ENCODE peak calls at places on chromosomes 7 and 10, in six cellular contexts. G is MM.1S; B is cardiac muscle cell; D is CD4-positive, CD25-positive, alpha-beta regulatory T cell; U is GM23248; P is right lobe of liver. L is an unnamed sample. For H3K4me1 and H3K9me3, the result is how much of the 10 kb centered on the place peaks cover.

GRCh38 chr7:111029574-111030357 is 61.2 kb upstream of the LRRN3 start:
- DNase-seq in G (peak), B (peak), D (peak), U (peak), P (no peak), L (peak)

GRCh38 chr10:31687545-31688482 is 240.8 kb downstream of the ARHGAP12 start:
- DNase-seq in G (no peak), B (no peak), D (peak), U (peak), P (no peak), L (no peak)

GRCh38 chr10:30980951-30981616 is 50.6 kb downstream of the ZNF438 start:
- DNase-seq in G (no peak), B (peak), D (no peak), U (peak), P (peak), L (peak)

GRCh38 chr7:42244828-42245227 is 7.8 kb upstream of the GLI3 start:
- DNase-seq in G (no peak), B (peak), D (no peak), U (peak), P (no peak), L (no peak)

GRCh38 chr7:17022915-17023314 is 141.1 kb upstream of the AGR3 start:
- DNase-seq in G (no peak), B (no peak), D (peak), U (no peak), P (no peak), L (no peak)

GRCh38 chr10:113947138-113948011 is 92.9 kb downstream of the NHLRC2 start:
- DNase-seq in G (peak), B (no peak), D (no peak), U (no peak), P (no peak), L (peak)

GRCh38 chr10:103715430-103715829 is 139.9 kb downstream of the SH3PXD2A start:
- DNase-seq in G (no peak), B (peak), D (no peak), U (peak), P (no peak), L (no peak)

GRCh38 chr10:85225311-85225710 is 896.9 kb downstream of the CCSER2 start:
- DNase-seq in G (no peak), B (no peak), D (no peak), U (no peak), P (no peak), L (no peak)

GRCh38 chr7:134622303-134622995 is 24.2 kb upstream of the BPGM start:
- DNase-seq in G (no peak), B (no peak), D (no peak), U (no peak), P (no peak), L (no peak)

GRCh38 chr7:50502001-50502684 is 52.0 kb upstream of the FIGNL1 start:
- DNase-seq in G (no peak), B (peak), D (no peak), U (peak), P (peak), L (peak)

GRCh38 chr7:146090023-146090645 is 26.5 kb upstream of the CNTNAP2 start:
- DNase-seq in G (peak), B (peak), D (peak), U (peak), P (no peak), L (no peak)

GRCh38 chr10:28575852-28576251 is 42.9 kb downstream of the WAC start:
- DNase-seq in G (no peak), B (no peak), D (no peak), U (no peak), P (no peak), L (no peak)

GRCh38 chr7:41699532-41699931 is 3.4 kb downstream of the INHBA start:
- DNase-seq in G (no peak), B (peak), D (no peak), U (peak), P (no peak), L (no peak)

GRCh38 chr10:97422921-97423420 is 3.0 kb upstream of the PGAM1 start:
- DNase-seq in G (no peak), B (peak), D (no peak), U (peak), P (no peak), L (no peak)

GRCh38 chr7:78326870-78327269 is 528.3 kb downstream of the PHTF2 start:
- DNase-seq in G (no peak), B (peak), D (no peak), U (peak), P (no peak), L (no peak)

DNA sequence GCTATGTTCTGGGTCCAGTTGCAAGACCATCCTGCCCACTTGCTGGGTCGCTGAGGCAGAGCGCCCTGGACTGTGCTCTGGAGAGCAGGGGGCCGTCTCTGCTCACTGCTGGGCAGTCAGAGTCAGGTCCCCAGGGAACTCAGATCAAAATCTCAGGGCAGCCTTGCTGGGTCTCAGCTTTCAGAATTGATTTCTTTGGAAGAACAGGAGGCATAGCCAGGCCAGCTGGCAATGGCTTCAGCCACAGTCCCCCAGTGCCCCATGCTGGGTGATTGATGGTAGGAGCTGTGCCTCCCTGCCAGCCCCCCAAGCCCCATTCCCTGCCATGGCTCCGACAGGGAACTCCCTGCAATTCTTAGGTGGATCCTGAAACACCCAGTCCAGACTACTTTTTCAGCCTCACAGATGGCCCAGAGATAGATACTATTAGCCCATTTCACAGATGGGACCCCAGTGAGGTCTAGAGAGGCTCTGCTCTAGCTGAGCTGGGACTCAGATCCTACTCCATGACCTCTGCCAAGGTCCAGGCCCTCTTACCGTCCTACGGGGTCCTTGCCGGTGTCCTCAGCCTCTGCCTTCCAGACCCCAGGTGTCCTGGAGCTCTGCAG is 470 bp downstream of the MMRN2 start:
- DNase-seq in G (no peak), B (no peak), D (no peak), U (no peak), P (peak), L (no peak)
- H3K4me1 ChIP-seq in G (under half), B (under half), D (under half), U (under half), P (under half), L (under half)

DNA sequence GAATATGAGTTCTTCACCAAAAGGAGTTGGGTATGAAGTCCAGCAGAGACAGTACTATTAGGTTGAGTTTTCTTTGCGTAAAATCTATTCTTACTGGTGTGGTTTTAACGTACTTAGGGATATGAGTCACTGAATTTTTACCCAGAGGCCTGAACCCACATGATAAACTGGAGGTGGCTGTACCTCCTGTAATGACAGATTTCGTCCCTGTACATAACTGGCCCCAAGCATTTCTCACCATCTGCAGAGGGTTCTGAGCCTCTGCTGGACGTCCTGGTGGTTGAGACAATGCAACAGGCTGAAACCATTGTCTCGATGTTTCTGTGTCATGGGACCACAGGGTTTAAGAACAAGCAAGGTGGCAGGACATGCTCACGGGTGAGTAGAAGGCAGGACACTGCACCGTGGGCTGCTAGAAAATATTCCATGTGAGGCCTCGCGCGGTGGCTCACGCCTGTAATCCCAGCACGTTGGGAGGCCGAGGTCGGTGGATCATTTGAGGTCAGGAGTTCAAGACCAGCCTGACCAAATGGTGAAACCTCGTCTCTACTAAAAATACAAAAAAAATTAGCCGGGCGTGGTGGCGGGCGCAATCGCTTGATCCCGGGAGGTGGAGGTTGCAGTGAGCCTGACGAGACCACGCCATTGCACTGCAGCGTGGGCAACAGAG is 233.9 kb downstream of the DNAJB6 start:
- DNase-seq in G (no peak), B (no peak), D (no peak), U (no peak), P (no peak), L (no peak)
- H3K9me3 ChIP-seq in G (under half), B (under half), D (under half), U (under half), P (under half), L (under half)

DNA sequence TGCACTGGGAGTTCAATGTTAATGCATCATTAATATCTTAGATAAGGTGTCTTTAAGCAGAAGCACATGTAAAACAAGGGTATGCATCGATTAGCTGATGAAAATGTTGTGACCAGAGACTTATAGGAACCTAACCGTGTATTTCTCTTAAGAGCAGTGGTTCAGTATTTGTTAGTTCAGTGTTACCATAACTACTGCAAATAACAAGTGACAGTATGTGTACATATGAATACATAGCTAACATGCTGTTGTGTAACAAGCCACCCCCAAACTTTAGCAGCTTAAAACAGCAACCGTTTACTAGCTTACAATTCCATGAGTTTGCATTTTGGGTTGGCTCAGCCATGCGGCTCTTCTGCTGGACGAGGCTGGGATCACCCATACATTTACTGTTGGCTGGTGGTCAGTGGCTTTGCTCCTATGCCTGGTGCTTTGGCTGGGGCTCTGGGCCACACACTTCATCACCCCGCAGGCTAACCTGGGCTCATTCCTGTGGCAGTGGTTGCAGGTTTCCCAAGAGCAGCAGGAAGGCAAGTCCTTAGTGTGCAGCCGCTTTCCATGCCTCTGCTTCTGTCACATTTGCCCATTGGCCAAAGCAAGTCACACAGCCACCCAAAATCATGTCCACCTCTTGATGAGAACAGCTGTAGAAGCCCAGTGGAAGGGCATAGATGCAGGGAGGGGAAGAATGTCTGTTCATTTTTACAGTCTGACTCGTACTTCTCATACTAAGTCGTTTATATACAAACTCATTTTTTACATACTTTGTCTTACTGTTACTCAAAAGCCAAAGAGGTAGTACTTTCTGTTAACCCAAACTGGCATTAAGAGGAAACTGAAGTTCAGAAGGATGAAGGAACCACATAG is 103.3 kb upstream of the GATA3 start:
- DNase-seq in G (no peak), B (no peak), D (no peak), U (peak), P (no peak), L (no peak)
- H3K4me1 ChIP-seq in G (under half), B (under half), D (under half), U (under half), P (under half), L (under half)

GRCh38 chr10:83723080-83723479 is 416.2 kb upstream of the GHITM start:
- DNase-seq in G (no peak), B (no peak), D (no peak), U (no peak), P (no peak), L (no peak)

GRCh38 chr10:83724471-83725241 is 414.7 kb upstream of the GHITM start:
- DNase-seq in G (peak), B (peak), D (no peak), U (no peak), P (no peak), L (no peak)

DNA sequence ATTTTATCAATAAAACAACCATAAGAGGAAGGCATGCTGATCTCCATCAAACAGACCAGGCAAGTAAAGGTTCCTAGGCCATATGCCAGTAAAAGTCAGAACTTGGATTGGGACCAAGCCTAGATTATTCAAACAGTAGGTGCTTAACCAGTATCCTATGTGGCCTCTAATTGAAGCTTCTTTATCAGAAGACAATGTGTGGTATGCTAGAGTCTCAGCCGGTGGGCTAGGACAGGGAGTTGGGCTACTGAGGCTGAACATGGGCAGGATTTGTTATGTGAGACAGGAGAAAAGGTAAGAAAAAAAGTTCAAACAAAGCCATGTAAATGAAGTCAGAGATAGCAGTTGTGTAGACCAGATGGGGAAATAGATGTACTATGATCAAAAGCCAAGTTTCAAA is 413.7 kb upstream of the GHITM start:
- DNase-seq in G (no peak), B (no peak), D (no peak), U (no peak), P (no peak), L (no peak)
- H3K9me3 ChIP-seq in G (under half), B (under half), D (under half), U (under half), P (under half), L (under half)

DNA sequence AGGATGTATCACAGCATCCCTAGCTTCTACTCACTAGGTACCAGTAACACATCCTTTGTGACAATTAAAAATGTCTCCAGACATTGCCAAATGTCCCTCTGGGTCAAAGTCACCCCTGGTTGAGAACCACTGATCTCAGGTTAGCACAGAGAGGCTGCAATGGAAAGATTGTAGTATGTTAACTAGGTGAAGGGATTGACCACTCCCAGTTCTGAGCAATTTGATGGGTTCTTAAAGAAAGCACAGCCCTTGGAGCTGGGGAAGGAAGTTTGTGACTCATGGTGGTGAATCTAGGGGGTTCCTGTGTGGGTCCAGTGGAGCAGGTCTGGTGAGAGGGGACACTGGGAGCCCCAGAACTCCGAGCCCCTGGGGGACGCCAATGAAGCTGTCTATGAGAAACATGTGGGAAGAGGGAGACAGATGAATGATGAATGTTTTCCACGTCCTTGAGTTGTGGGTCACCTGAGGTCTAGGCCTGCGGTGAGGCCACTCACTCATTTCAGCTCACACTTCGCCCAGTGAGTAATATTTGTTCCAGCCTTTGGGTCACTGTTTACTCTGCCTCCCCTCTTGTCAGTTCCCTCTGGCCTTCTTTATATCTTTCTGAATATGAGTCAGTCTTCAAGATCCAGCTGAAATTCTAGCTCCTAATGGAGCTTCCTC is 341.8 kb downstream of the LRMDA start:
- DNase-seq in G (no peak), B (peak), D (no peak), U (peak), P (no peak), L (no peak)
- H3K4me1 ChIP-seq in G (under half), B (under half), D (under half), U (under half), P (under half), L (under half)

GRCh38 chr10:133176546-133176945 is 16.5 kb downstream of the KNDC1 start:
- DNase-seq in G (no peak), B (no peak), D (no peak), U (no peak), P (peak), L (no peak)

GRCh38 chr10:133179651-133180050 is 19.6 kb downstream of the KNDC1 start:
- DNase-seq in G (no peak), B (no peak), D (no peak), U (no peak), P (peak), L (no peak)

GRCh38 chr10:133178357-133179127 is 18.5 kb downstream of the KNDC1 start:
- DNase-seq in G (no peak), B (no peak), D (no peak), U (no peak), P (peak), L (no peak)

GRCh38 chr10:133179128-133179520 is 19.1 kb downstream of the KNDC1 start:
- DNase-seq in G (no peak), B (no peak), D (no peak), U (no peak), P (peak), L (no peak)

DNA sequence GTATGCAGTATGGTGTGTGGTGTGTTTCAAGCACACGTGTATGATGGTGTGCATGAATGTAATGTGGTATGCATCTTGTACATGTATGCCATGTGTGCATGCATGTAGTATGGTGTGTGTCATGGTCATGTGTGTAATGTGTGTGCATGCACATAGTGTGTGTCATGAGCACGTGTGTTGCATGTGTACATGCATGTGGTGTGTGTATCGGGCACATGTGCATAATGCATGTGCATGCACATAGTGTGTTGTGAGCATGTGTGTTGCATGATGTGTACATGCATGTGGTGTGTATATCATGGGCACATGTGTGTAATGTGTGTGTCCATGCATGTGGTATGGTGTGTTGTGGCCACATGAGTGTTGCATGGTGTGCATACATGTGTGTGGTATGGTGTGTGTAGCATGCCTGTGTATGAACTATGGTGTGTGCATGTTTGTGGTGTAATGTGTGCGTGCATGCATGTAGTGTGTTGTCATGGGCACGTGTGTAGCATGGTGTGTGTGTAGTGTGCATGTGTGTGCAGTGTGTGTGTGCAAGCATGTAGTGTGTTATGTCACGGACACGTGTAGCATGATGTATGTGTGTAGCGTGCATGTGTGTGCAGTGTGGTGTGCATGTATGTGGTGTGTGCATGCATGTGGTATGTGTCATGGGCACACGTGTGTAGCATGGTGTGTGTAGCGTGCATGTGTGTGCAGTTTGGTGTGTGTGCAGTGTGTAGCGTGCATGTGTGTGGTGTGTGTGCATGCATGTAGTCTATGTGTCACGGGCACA is 17.6 kb downstream of the KNDC1 start:
- DNase-seq in G (no peak), B (no peak), D (no peak), U (no peak), P (no peak), L (no peak)
- H3K9me3 ChIP-seq in G (under half), B (under half), D (under half), U (under half), P (under half), L (under half)